ENCODE peak calls at places on chromosomes 4 and X, in four cellular contexts. K, W, V and A are unnamed samples.

GRCh38 chr4:150510176-150510875 is 71.6 kb upstream of the MAB21L2 start:
- DNase-seq in K (no peak), W (no peak), V (no peak), A (no peak)

GRCh38 chr4:100317032-100317864 is 127.0 kb upstream of the DDIT4L start:
- DNase-seq in K (no peak), W (no peak), V (no peak), A (no peak)

GRCh38 chrX:477441-478012 is 90.8 kb upstream of the PPP2R3B start:
- DNase-seq in K (no peak), W (no peak), V (no peak), A (no peak)

GRCh38 chrX:85159644-85160043 is 83.9 kb downstream of the SATL1 start:
- DNase-seq in K (no peak), W (no peak), V (no peak), A (no peak)

GRCh38 chr4:138897818-138898226 is 117.8 kb upstream of the NOCT start:
- DNase-seq in K (no peak), W (no peak), V (no peak), A (no peak)

GRCh38 chrX:39212456-39212855 is 411.2 kb downstream of the MID1IP1 start:
- DNase-seq in K (peak), W (no peak), V (peak), A (no peak)

GRCh38 chr4:26858947-26859401 is 1.7 kb upstream of the STIM2 start:
- DNase-seq in K (no peak), W (no peak), V (no peak), A (no peak)

GRCh38 chr4:134216436-134216835 is 14.8 kb upstream of the PABPC4L start:
- DNase-seq in K (no peak), W (no peak), V (no peak), A (no peak)

GRCh38 chr4:80005863-80006262 is 67.2 kb downstream of the ANTXR2 start:
- DNase-seq in K (no peak), W (no peak), V (no peak), A (no peak)

GRCh38 chr4:138952405-138952804 is 63.2 kb upstream of the NOCT start:
- DNase-seq in K (no peak), W (no peak), V (no peak), A (no peak)

GRCh38 chr4:184232212-184232611 is 14.5 kb upstream of the ENPP6 start:
- DNase-seq in K (no peak), W (no peak), V (no peak), A (no peak)

GRCh38 chr4:149102765-149103164 is 660.6 kb upstream of the NR3C2 start:
- DNase-seq in K (no peak), W (no peak), V (no peak), A (no peak)

GRCh38 chr4:142493255-142493976 is 352.7 kb downstream of the INPP4B start:
- DNase-seq in K (no peak), W (no peak), V (no peak), A (no peak)

GRCh38 chr4:88318751-88319350 is 34.5 kb upstream of the PPM1K start:
- DNase-seq in K (no peak), W (no peak), V (no peak), A (no peak)

GRCh38 chr4:77045490-77045889 is 30.3 kb downstream of the CCNI start:
- DNase-seq in K (no peak), W (no peak), V (no peak), A (no peak)